ENCODE peak calls at places on chromosomes 7 and 10, in ten cellular contexts. One of them, this sample, is unnamed.

GRCh38 chr10:18610517-18610916 is 40.9 kb downstream of the NSUN6 start:
- DNase-seq in GM06990: no peak
- DNase-seq in colonic mucosa: peak
- DNase-seq in neuronal stem cell: peak
- DNase-seq in CD8-positive, alpha-beta memory T cell: no peak
- DNase-seq in naive thymus-derived CD4-positive, alpha-beta T cell: no peak
- DNase-seq in BJ: no peak
- DNase-seq in psoas muscle: no peak
- DNase-seq in ovary: no peak
- DNase-seq in upper lobe of left lung: no peak
- DNase-seq in this sample: peak

GRCh38 chr10:19731560-19731959 is 84.7 kb upstream of the PLXDC2 start:
- DNase-seq in GM06990: no peak
- DNase-seq in colonic mucosa: no peak
- DNase-seq in neuronal stem cell: no peak
- DNase-seq in CD8-positive, alpha-beta memory T cell: no peak
- DNase-seq in naive thymus-derived CD4-positive, alpha-beta T cell: no peak
- DNase-seq in BJ: no peak
- DNase-seq in psoas muscle: no peak
- DNase-seq in ovary: no peak
- DNase-seq in upper lobe of left lung: no peak
- DNase-seq in this sample: no peak

GRCh38 chr10:105797234-105797890 is 1156.3 kb downstream of the SORCS3 start:
- DNase-seq in GM06990: no peak
- DNase-seq in colonic mucosa: no peak
- DNase-seq in neuronal stem cell: peak
- DNase-seq in CD8-positive, alpha-beta memory T cell: no peak
- DNase-seq in naive thymus-derived CD4-positive, alpha-beta T cell: no peak
- DNase-seq in BJ: no peak
- DNase-seq in psoas muscle: no peak
- DNase-seq in ovary: no peak
- DNase-seq in upper lobe of left lung: no peak
- DNase-seq in this sample: peak

GRCh38 chr10:67665491-67665890 is 30.5 kb downstream of the CTNNA3 start:
- DNase-seq in GM06990: peak
- DNase-seq in colonic mucosa: no peak
- DNase-seq in neuronal stem cell: no peak
- DNase-seq in CD8-positive, alpha-beta memory T cell: no peak
- DNase-seq in naive thymus-derived CD4-positive, alpha-beta T cell: no peak
- DNase-seq in BJ: no peak
- DNase-seq in psoas muscle: peak
- DNase-seq in ovary: no peak
- DNase-seq in upper lobe of left lung: no peak
- DNase-seq in this sample: no peak

GRCh38 chr10:12812541-12812940 is 189.0 kb downstream of the CCDC3 start:
- DNase-seq in GM06990: no peak
- DNase-seq in colonic mucosa: no peak
- DNase-seq in neuronal stem cell: no peak
- DNase-seq in CD8-positive, alpha-beta memory T cell: no peak
- DNase-seq in naive thymus-derived CD4-positive, alpha-beta T cell: no peak
- DNase-seq in BJ: no peak
- DNase-seq in psoas muscle: no peak
- DNase-seq in ovary: no peak
- DNase-seq in upper lobe of left lung: no peak
- DNase-seq in this sample: no peak

GRCh38 chr10:47187592-47187991 is 112.4 kb upstream of the GDF10 start:
- DNase-seq in GM06990: no peak
- DNase-seq in colonic mucosa: no peak
- DNase-seq in neuronal stem cell: no peak
- DNase-seq in CD8-positive, alpha-beta memory T cell: no peak
- DNase-seq in naive thymus-derived CD4-positive, alpha-beta T cell: no peak
- DNase-seq in BJ: no peak
- DNase-seq in psoas muscle: no peak
- DNase-seq in ovary: no peak
- DNase-seq in upper lobe of left lung: no peak
- DNase-seq in this sample: no peak

GRCh38 chr10:23358357-23358756 is 13.8 kb upstream of the C10orf67 start:
- DNase-seq in GM06990: no peak
- DNase-seq in colonic mucosa: no peak
- DNase-seq in neuronal stem cell: no peak
- DNase-seq in CD8-positive, alpha-beta memory T cell: no peak
- DNase-seq in naive thymus-derived CD4-positive, alpha-beta T cell: no peak
- DNase-seq in BJ: no peak
- DNase-seq in psoas muscle: no peak
- DNase-seq in ovary: no peak
- DNase-seq in upper lobe of left lung: no peak
- DNase-seq in this sample: no peak

GRCh38 chr10:101397140-101397539 is 43.2 kb downstream of the BTRC start:
- DNase-seq in GM06990: no peak
- DNase-seq in colonic mucosa: no peak
- DNase-seq in neuronal stem cell: peak
- DNase-seq in CD8-positive, alpha-beta memory T cell: peak
- DNase-seq in naive thymus-derived CD4-positive, alpha-beta T cell: no peak
- DNase-seq in BJ: peak
- DNase-seq in psoas muscle: no peak
- DNase-seq in ovary: no peak
- DNase-seq in upper lobe of left lung: no peak
- DNase-seq in this sample: no peak

GRCh38 chr7:129298268-129298893 is 73.6 kb downstream of the AHCYL2 start:
- DNase-seq in GM06990: no peak
- DNase-seq in colonic mucosa: peak
- DNase-seq in neuronal stem cell: peak
- DNase-seq in CD8-positive, alpha-beta memory T cell: peak
- DNase-seq in naive thymus-derived CD4-positive, alpha-beta T cell: no peak
- DNase-seq in BJ: peak
- DNase-seq in psoas muscle: peak
- DNase-seq in ovary: peak
- DNase-seq in upper lobe of left lung: no peak
- DNase-seq in this sample: no peak

GRCh38 chr10:3136336-3136735 is 36.2 kb downstream of the PITRM1 start:
- DNase-seq in GM06990: no peak
- DNase-seq in colonic mucosa: no peak
- DNase-seq in neuronal stem cell: no peak
- DNase-seq in CD8-positive, alpha-beta memory T cell: no peak
- DNase-seq in naive thymus-derived CD4-positive, alpha-beta T cell: no peak
- DNase-seq in BJ: no peak
- DNase-seq in psoas muscle: peak
- DNase-seq in ovary: peak
- DNase-seq in upper lobe of left lung: no peak
- DNase-seq in this sample: peak
- H3K4me3 ChIP-seq in GM06990: no peak
- H3K4me3 ChIP-seq in colonic mucosa: no peak
- H3K4me3 ChIP-seq in neuronal stem cell: no peak
- H3K4me3 ChIP-seq in CD8-positive, alpha-beta memory T cell: no peak
- H3K4me3 ChIP-seq in naive thymus-derived CD4-positive, alpha-beta T cell: no peak
- H3K4me3 ChIP-seq in BJ: no peak
- H3K4me3 ChIP-seq in psoas muscle: peak
- H3K4me3 ChIP-seq in ovary: no peak
- H3K4me3 ChIP-seq in upper lobe of left lung: no peak
- H3K4me3 ChIP-seq in this sample: no peak

GRCh38 chr7:38187794-38188472 is 9.9 kb downstream of the STARD3NL start:
- DNase-seq in GM06990: peak
- DNase-seq in colonic mucosa: no peak
- DNase-seq in neuronal stem cell: no peak
- DNase-seq in CD8-positive, alpha-beta memory T cell: no peak
- DNase-seq in naive thymus-derived CD4-positive, alpha-beta T cell: no peak
- DNase-seq in BJ: no peak
- DNase-seq in psoas muscle: no peak
- DNase-seq in ovary: no peak
- DNase-seq in upper lobe of left lung: no peak
- DNase-seq in this sample: no peak

GRCh38 chr7:38189256-38189938 is 11.4 kb downstream of the STARD3NL start:
- DNase-seq in GM06990: no peak
- DNase-seq in colonic mucosa: no peak
- DNase-seq in neuronal stem cell: no peak
- DNase-seq in CD8-positive, alpha-beta memory T cell: no peak
- DNase-seq in naive thymus-derived CD4-positive, alpha-beta T cell: no peak
- DNase-seq in BJ: no peak
- DNase-seq in psoas muscle: no peak
- DNase-seq in ovary: no peak
- DNase-seq in upper lobe of left lung: no peak
- DNase-seq in this sample: no peak

GRCh38 chr7:38186593-38187314 is 8.7 kb downstream of the STARD3NL start:
- DNase-seq in GM06990: no peak
- DNase-seq in colonic mucosa: no peak
- DNase-seq in neuronal stem cell: no peak
- DNase-seq in CD8-positive, alpha-beta memory T cell: no peak
- DNase-seq in naive thymus-derived CD4-positive, alpha-beta T cell: no peak
- DNase-seq in BJ: no peak
- DNase-seq in psoas muscle: no peak
- DNase-seq in ovary: no peak
- DNase-seq in upper lobe of left lung: no peak
- DNase-seq in this sample: peak

GRCh38 chr7:38185395-38185920 is 7.4 kb downstream of the STARD3NL start:
- DNase-seq in GM06990: no peak
- DNase-seq in colonic mucosa: no peak
- DNase-seq in neuronal stem cell: no peak
- DNase-seq in CD8-positive, alpha-beta memory T cell: no peak
- DNase-seq in naive thymus-derived CD4-positive, alpha-beta T cell: no peak
- DNase-seq in BJ: no peak
- DNase-seq in psoas muscle: no peak
- DNase-seq in ovary: no peak
- DNase-seq in upper lobe of left lung: no peak
- DNase-seq in this sample: no peak

GRCh38 chr7:38185938-38186337 is 7.9 kb downstream of the STARD3NL start:
- DNase-seq in GM06990: no peak
- DNase-seq in colonic mucosa: no peak
- DNase-seq in neuronal stem cell: no peak
- DNase-seq in CD8-positive, alpha-beta memory T cell: no peak
- DNase-seq in naive thymus-derived CD4-positive, alpha-beta T cell: no peak
- DNase-seq in BJ: no peak
- DNase-seq in psoas muscle: no peak
- DNase-seq in ovary: no peak
- DNase-seq in upper lobe of left lung: no peak
- DNase-seq in this sample: no peak
- H3K4me3 ChIP-seq in GM06990: no peak
- H3K4me3 ChIP-seq in colonic mucosa: no peak
- H3K4me3 ChIP-seq in neuronal stem cell: no peak
- H3K4me3 ChIP-seq in CD8-positive, alpha-beta memory T cell: no peak
- H3K4me3 ChIP-seq in naive thymus-derived CD4-positive, alpha-beta T cell: no peak
- H3K4me3 ChIP-seq in BJ: no peak
- H3K4me3 ChIP-seq in psoas muscle: no peak
- H3K4me3 ChIP-seq in ovary: no peak
- H3K4me3 ChIP-seq in upper lobe of left lung: no peak
- H3K4me3 ChIP-seq in this sample: no peak

DNA sequence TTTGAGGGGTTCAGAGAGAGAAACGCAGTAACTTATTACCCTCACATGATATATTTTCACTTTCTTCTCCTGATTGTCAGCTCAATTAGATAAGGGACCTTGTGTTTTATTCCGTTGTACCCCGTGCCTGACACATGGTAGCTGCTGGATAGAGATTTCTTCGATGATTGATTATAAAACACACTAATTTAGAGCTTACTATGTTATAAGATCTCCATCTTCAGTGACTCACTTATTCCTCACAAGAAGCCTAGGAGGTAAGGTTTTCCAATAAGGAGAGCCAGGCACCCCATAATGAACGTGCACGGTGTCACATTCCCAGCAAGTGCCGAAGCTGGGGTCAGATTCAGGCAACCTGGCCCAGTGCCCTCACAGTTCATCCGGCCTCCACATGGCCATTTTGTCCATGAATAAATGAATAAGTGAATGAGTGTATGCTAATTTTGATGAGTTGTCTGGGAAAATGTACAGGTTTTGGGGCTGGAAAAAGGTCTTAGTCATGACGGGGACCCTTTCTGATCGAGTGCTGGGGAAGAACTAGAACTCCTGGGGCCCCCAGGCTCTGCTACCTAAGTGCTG is 138.1 kb upstream of the CDCA7L start:
- DNase-seq in GM06990: no peak
- DNase-seq in colonic mucosa: no peak
- DNase-seq in neuronal stem cell: no peak
- DNase-seq in CD8-positive, alpha-beta memory T cell: no peak
- DNase-seq in naive thymus-derived CD4-positive, alpha-beta T cell: no peak
- DNase-seq in BJ: no peak
- DNase-seq in psoas muscle: no peak
- DNase-seq in ovary: no peak
- DNase-seq in upper lobe of left lung: no peak
- DNase-seq in this sample: no peak
- H3K4me3 ChIP-seq in GM06990: peak
- H3K4me3 ChIP-seq in colonic mucosa: peak
- H3K4me3 ChIP-seq in neuronal stem cell: peak
- H3K4me3 ChIP-seq in CD8-positive, alpha-beta memory T cell: peak
- H3K4me3 ChIP-seq in naive thymus-derived CD4-positive, alpha-beta T cell: peak
- H3K4me3 ChIP-seq in BJ: peak
- H3K4me3 ChIP-seq in psoas muscle: peak
- H3K4me3 ChIP-seq in ovary: peak
- H3K4me3 ChIP-seq in upper lobe of left lung: peak
- H3K4me3 ChIP-seq in this sample: peak

GRCh38 chr7:29209745-29210144 is 15.2 kb downstream of the CHN2 start:
- DNase-seq in GM06990: no peak
- DNase-seq in colonic mucosa: no peak
- DNase-seq in neuronal stem cell: no peak
- DNase-seq in CD8-positive, alpha-beta memory T cell: no peak
- DNase-seq in naive thymus-derived CD4-positive, alpha-beta T cell: no peak
- DNase-seq in BJ: no peak
- DNase-seq in psoas muscle: no peak
- DNase-seq in ovary: no peak
- DNase-seq in upper lobe of left lung: no peak
- DNase-seq in this sample: no peak

GRCh38 chr7:29204491-29205281 is 10.1 kb downstream of the CHN2 start:
- DNase-seq in GM06990: no peak
- DNase-seq in colonic mucosa: no peak
- DNase-seq in neuronal stem cell: no peak
- DNase-seq in CD8-positive, alpha-beta memory T cell: no peak
- DNase-seq in naive thymus-derived CD4-positive, alpha-beta T cell: no peak
- DNase-seq in BJ: no peak
- DNase-seq in psoas muscle: no peak
- DNase-seq in ovary: no peak
- DNase-seq in upper lobe of left lung: no peak
- DNase-seq in this sample: no peak

GRCh38 chr7:29208410-29209250 is 14.1 kb downstream of the CHN2 start:
- DNase-seq in GM06990: no peak
- DNase-seq in colonic mucosa: peak
- DNase-seq in neuronal stem cell: no peak
- DNase-seq in CD8-positive, alpha-beta memory T cell: no peak
- DNase-seq in naive thymus-derived CD4-positive, alpha-beta T cell: no peak
- DNase-seq in BJ: no peak
- DNase-seq in psoas muscle: no peak
- DNase-seq in ovary: no peak
- DNase-seq in upper lobe of left lung: no peak
- DNase-seq in this sample: no peak

GRCh38 chr7:29207023-29207422 is 12.4 kb downstream of the CHN2 start:
- DNase-seq in GM06990: no peak
- DNase-seq in colonic mucosa: no peak
- DNase-seq in neuronal stem cell: no peak
- DNase-seq in CD8-positive, alpha-beta memory T cell: no peak
- DNase-seq in naive thymus-derived CD4-positive, alpha-beta T cell: no peak
- DNase-seq in BJ: no peak
- DNase-seq in psoas muscle: no peak
- DNase-seq in ovary: no peak
- DNase-seq in upper lobe of left lung: no peak
- DNase-seq in this sample: no peak

DNA sequence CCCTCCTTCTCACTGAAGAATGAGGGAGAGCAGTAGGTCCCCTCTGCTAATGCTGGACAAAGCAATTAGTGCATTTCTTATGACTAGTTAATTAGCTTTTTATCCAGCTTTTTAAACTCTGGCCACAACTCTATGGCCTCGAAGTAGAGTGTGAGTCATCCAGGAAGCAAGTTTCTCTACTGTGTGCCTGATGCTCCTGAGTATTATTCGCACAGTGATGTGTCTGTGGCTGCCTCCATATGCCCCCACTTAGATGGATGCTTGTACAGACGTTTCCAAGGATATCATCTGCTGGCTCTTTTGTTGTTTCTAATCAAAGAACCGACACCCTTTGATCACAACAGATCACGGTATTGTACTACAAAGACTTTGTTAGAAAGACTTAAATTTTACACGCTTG is 12.9 kb downstream of the CHN2 start:
- DNase-seq in GM06990: no peak
- DNase-seq in colonic mucosa: no peak
- DNase-seq in neuronal stem cell: no peak
- DNase-seq in CD8-positive, alpha-beta memory T cell: no peak
- DNase-seq in naive thymus-derived CD4-positive, alpha-beta T cell: no peak
- DNase-seq in BJ: no peak
- DNase-seq in psoas muscle: no peak
- DNase-seq in ovary: no peak
- DNase-seq in upper lobe of left lung: no peak
- DNase-seq in this sample: no peak
- H3K4me3 ChIP-seq in GM06990: no peak
- H3K4me3 ChIP-seq in colonic mucosa: no peak
- H3K4me3 ChIP-seq in neuronal stem cell: no peak
- H3K4me3 ChIP-seq in CD8-positive, alpha-beta memory T cell: no peak
- H3K4me3 ChIP-seq in naive thymus-derived CD4-positive, alpha-beta T cell: no peak
- H3K4me3 ChIP-seq in BJ: no peak
- H3K4me3 ChIP-seq in psoas muscle: no peak
- H3K4me3 ChIP-seq in ovary: no peak
- H3K4me3 ChIP-seq in upper lobe of left lung: no peak
- H3K4me3 ChIP-seq in this sample: no peak

This sample was measured in skeletal muscle cell.